ENCODE peak calls at places on chromosomes 6 and 20, in five cellular contexts. L, D, C, O and J are unnamed samples.

GRCh38 chr6:1079525-1079924 is 232.4 kb upstream of the FOXQ1 start:
- DNase-seq in O (peak; percentile 70), L (no peak), D (no peak), C (no peak), J (no peak)

GRCh38 chr20:35952480-35953410 is 1.6 kb downstream of the SCAND1 start:
- DNase-seq in L (no peak), O (no peak), C (peak; percentile 38), D (no peak), J (no peak)

GRCh38 chr20:48626226-48626937 is 201.4 kb downstream of the PREX1 start:
- DNase-seq in O (no peak), D (no peak), L (no peak), C (no peak), J (no peak)

GRCh38 chr6:79570802-79571367 is 33.7 kb upstream of the LCA5 start:
- DNase-seq in C (peak; percentile 36), D (no peak), O (no peak), L (no peak), J (no peak)

GRCh38 chr6:104855507-104855906 is 4.2 kb downstream of the HACE1 start:
- DNase-seq in O (no peak), D (no peak), C (no peak), L (no peak), J (no peak)

GRCh38 chr20:36542516-36543186 is 1.3 kb downstream of the MYL9 start:
- DNase-seq in O (no peak), C (no peak), D (no peak), L (no peak), J (peak; percentile 52)

GRCh38 chr20:37435607-37436006 is 85.4 kb upstream of the NNAT start:
- DNase-seq in L (no peak), D (no peak), O (no peak), C (no peak), J (no peak)

GRCh38 chr6:85403331-85404015 is 46.4 kb upstream of the NT5E start:
- DNase-seq in D (no peak), C (no peak), L (no peak), O (no peak), J (no peak)

GRCh38 chr20:45229264-45230056 is 8.3 kb downstream of the SEMG2 start:
- DNase-seq in C (no peak), O (peak; percentile 63), D (peak; percentile 70), L (no peak), J (peak; percentile 41)

GRCh38 chr6:37340639-37340943 is 13.2 kb upstream of the RNF8 start:
- DNase-seq in L (no peak), O (no peak), D (no peak), C (no peak), J (no peak)

GRCh38 chr6:169387809-169388383 is 134.2 kb upstream of the THBS2 start:
- DNase-seq in O (no peak), D (no peak), C (no peak), L (no peak), J (no peak)

GRCh38 chr6:170089937-170090335 is 200.9 kb downstream of the DLL1 start:
- DNase-seq in D (peak; percentile 7), C (no peak), L (no peak), O (no peak), J (no peak)

GRCh38 chr6:150857062-150857905 is 8.2 kb upstream of the MTHFD1L start:
- DNase-seq in O (no peak), D (no peak), C (no peak), L (no peak), J (no peak)

GRCh38 chr6:44499609-44500008 is 112.1 kb downstream of the CDC5L start:
- DNase-seq in O (no peak), L (no peak), D (no peak), C (no peak), J (no peak)

GRCh38 chr6:39416728-39417127 is 94.2 kb upstream of the KCNK16 start:
- DNase-seq in L (no peak), C (no peak), D (no peak), O (no peak), J (no peak)

GRCh38 chr20:30816182-30816645 is 441.2 kb upstream of the DEFB115 start:
- DNase-seq in C (no peak), O (no peak), L (peak; percentile 33), D (peak; percentile 43), J (peak; percentile 70)

GRCh38 chr6:385614-386013 is 5.9 kb upstream of the IRF4 start:
- DNase-seq in D (no peak), C (no peak), O (no peak), L (no peak), J (no peak)

GRCh38 chr6:36822506-36823269 is 16.6 kb downstream of the CPNE5 start:
- DNase-seq in O (no peak), L (no peak), C (no peak), D (no peak), J (peak; percentile 50)

GRCh38 chr6:147226877-147227276 is 22.7 kb downstream of the STXBP5 start:
- DNase-seq in L (no peak), O (no peak), C (no peak), D (no peak), J (no peak)
- H3K4me1 ChIP-seq in L (peaks cover 24% of the 10 kb centered on the region), O (no peaks in the 10 kb centered on the region), C (peaks cover 7% of the 10 kb centered on the region), D (no peaks in the 10 kb centered on the region), J (peaks cover 4% of the 10 kb centered on the region)

GRCh38 chr20:58261660-58262059 is 33.2 kb upstream of the ANKRD60 start:
- DNase-seq in O (no peak), C (no peak), L (no peak), D (no peak), J (no peak)
- H3K27ac ChIP-seq in O (no peak overlapping the region), C (no peak overlapping the region), L (no peak overlapping the region), D (no peak overlapping the region), J (no peak overlapping the region)

GRCh38 chr6:124536157-124536556 is 426.1 kb upstream of the RNF217 start:
- DNase-seq in L (no peak), O (no peak), D (no peak), C (no peak), J (no peak)
- H3K4me1 ChIP-seq in L (no peaks in the 10 kb centered on the region), O (no peaks in the 10 kb centered on the region), D (no peaks in the 10 kb centered on the region), C (no peaks in the 10 kb centered on the region), J (no peaks in the 10 kb centered on the region)

DNA sequence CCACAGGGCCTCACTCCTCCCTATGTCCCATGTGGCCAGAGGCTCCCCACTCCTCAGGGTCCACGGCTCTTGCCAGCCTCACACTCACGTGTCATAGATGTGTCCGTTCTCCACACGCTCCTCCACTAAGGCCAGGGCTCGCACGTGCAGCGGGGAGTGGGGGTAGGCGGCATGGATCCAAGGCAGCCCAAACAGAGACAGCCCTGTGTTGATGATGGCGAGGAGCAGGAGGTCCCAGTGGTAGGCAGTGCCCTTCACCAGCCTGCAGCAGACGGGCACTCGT is 10.3 kb downstream of the SLC4A11 start:
- DNase-seq in L (no peak), O (no peak), D (no peak), C (no peak), J (no peak)
- H3K27ac ChIP-seq in L (no peak overlapping the region), O (no peak overlapping the region), D (no peak overlapping the region), C (no peak overlapping the region), J (no peak overlapping the region)